ENCODE peak calls at places on chromosomes 5 and 9, in four cellular contexts. M, R, J and T are unnamed samples.

GRCh38 chr5:172855597-172856292 is 21.7 kb downstream of the ERGIC1 start:
- DNase-seq in M (no peak), R (no peak), J (no peak), T (no peak)

GRCh38 chr5:144820285-144820684 is 649.6 kb downstream of the KCTD16 start:
- DNase-seq in M (no peak), R (no peak), J (peak), T (no peak)

GRCh38 chr9:972512-973294 is 3.8 kb upstream of the DMRT3 start:
- DNase-seq in M (no peak), R (no peak), J (no peak), T (no peak)

GRCh38 chr9:85522459-85523092 is 219.2 kb downstream of the AGTPBP1 start:
- DNase-seq in M (peak), R (peak), J (no peak), T (no peak)

GRCh38 chr5:76104027-76104426 is 20.8 kb downstream of the SV2C start:
- DNase-seq in M (no peak), R (no peak), J (peak), T (no peak)

GRCh38 chr5:132262882-132263547 is 5.5 kb downstream of the PDLIM4 start:
- DNase-seq in M (no peak), R (no peak), J (peak), T (no peak)

GRCh38 chr9:34010979-34011378 is 37.7 kb downstream of the UBAP2 start:
- DNase-seq in M (no peak), R (no peak), J (no peak), T (no peak)

GRCh38 chr9:128706671-128707381 is 4.5 kb downstream of the PKN3 start:
- DNase-seq in M (no peak), R (no peak), J (no peak), T (no peak)

GRCh38 chr5:1885476-1885755 is 2.7 kb upstream of the IRX4 start:
- DNase-seq in M (no peak), R (no peak), J (no peak), T (no peak)

GRCh38 chr9:76316069-76316468 is 78.2 kb downstream of the RFK start:
- DNase-seq in M (no peak), R (no peak), J (no peak), T (no peak)

GRCh38 chr5:147504001-147504400 is 5.9 kb downstream of the DPYSL3 start:
- DNase-seq in M (no peak), R (no peak), J (peak), T (no peak)

GRCh38 chr5:151153300-151153699 is 4.3 kb downstream of the ANXA6 start:
- DNase-seq in M (no peak), R (no peak), J (no peak), T (no peak)